ENCODE peak calls at places on chromosome 18, in nine cellular contexts. One of them, this sample, is unnamed.

GRCh38 chr18:34821669-34822210 is 111.6 kb downstream of the DTNA start:
- DNase-seq in HepG2: peak
- DNase-seq in brain microvascular endothelial cell: no peak
- DNase-seq in adrenal gland: no peak
- DNase-seq in Peyer's patch: no peak
- DNase-seq in cardiac muscle cell: no peak
- DNase-seq in breast epithelium: no peak
- DNase-seq in heart left ventricle: no peak
- DNase-seq in choroid plexus epithelial cell: peak
- DNase-seq in this sample: no peak

GRCh38 chr18:59646946-59647307 is 50.3 kb downstream of the CCBE1 start:
- DNase-seq in Peyer's patch: no peak
- DNase-seq in cardiac muscle cell: no peak
- DNase-seq in HepG2: no peak
- DNase-seq in heart left ventricle: no peak
- DNase-seq in brain microvascular endothelial cell: no peak
- DNase-seq in adrenal gland: no peak
- DNase-seq in choroid plexus epithelial cell: no peak
- DNase-seq in breast epithelium: no peak
- DNase-seq in this sample: no peak

GRCh38 chr18:44899832-44900231 is 219.1 kb downstream of the SETBP1 start:
- DNase-seq in heart left ventricle: no peak
- DNase-seq in HepG2: no peak
- DNase-seq in breast epithelium: no peak
- DNase-seq in choroid plexus epithelial cell: no peak
- DNase-seq in cardiac muscle cell: no peak
- DNase-seq in adrenal gland: no peak
- DNase-seq in brain microvascular endothelial cell: no peak
- DNase-seq in Peyer's patch: no peak
- DNase-seq in this sample: no peak

GRCh38 chr18:46253498-46253897 is 149.3 kb downstream of the HAUS1 start:
- DNase-seq in heart left ventricle: no peak
- DNase-seq in Peyer's patch: no peak
- DNase-seq in choroid plexus epithelial cell: peak
- DNase-seq in adrenal gland: no peak
- DNase-seq in brain microvascular endothelial cell: peak
- DNase-seq in cardiac muscle cell: peak
- DNase-seq in breast epithelium: no peak
- DNase-seq in HepG2: no peak
- DNase-seq in this sample: no peak

GRCh38 chr18:54215069-54215468 is 9.4 kb downstream of the MBD2 start:
- DNase-seq in choroid plexus epithelial cell: peak
- DNase-seq in cardiac muscle cell: peak
- DNase-seq in breast epithelium: no peak
- DNase-seq in Peyer's patch: no peak
- DNase-seq in HepG2: no peak
- DNase-seq in heart left ventricle: no peak
- DNase-seq in brain microvascular endothelial cell: peak
- DNase-seq in adrenal gland: no peak
- DNase-seq in this sample: no peak

GRCh38 chr18:68854786-68855391 is 57.0 kb downstream of the CCDC102B start:
- DNase-seq in adrenal gland: no peak
- DNase-seq in HepG2: no peak
- DNase-seq in Peyer's patch: no peak
- DNase-seq in heart left ventricle: no peak
- DNase-seq in breast epithelium: no peak
- DNase-seq in cardiac muscle cell: no peak
- DNase-seq in choroid plexus epithelial cell: no peak
- DNase-seq in brain microvascular endothelial cell: no peak
- DNase-seq in this sample: no peak

GRCh38 chr18:48826271-48826670 is 124.5 kb downstream of the SMAD7 start:
- DNase-seq in HepG2: no peak
- DNase-seq in brain microvascular endothelial cell: no peak
- DNase-seq in choroid plexus epithelial cell: no peak
- DNase-seq in adrenal gland: peak
- DNase-seq in heart left ventricle: peak
- DNase-seq in Peyer's patch: peak
- DNase-seq in cardiac muscle cell: no peak
- DNase-seq in breast epithelium: peak
- DNase-seq in this sample: no peak

GRCh38 chr18:59382388-59382787 is 23.3 kb upstream of the LMAN1 start:
- DNase-seq in Peyer's patch: no peak
- DNase-seq in cardiac muscle cell: no peak
- DNase-seq in breast epithelium: no peak
- DNase-seq in heart left ventricle: no peak
- DNase-seq in adrenal gland: no peak
- DNase-seq in choroid plexus epithelial cell: no peak
- DNase-seq in brain microvascular endothelial cell: no peak
- DNase-seq in HepG2: no peak
- DNase-seq in this sample: no peak

GRCh38 chr18:25053484-25053883 is 298.5 kb downstream of the ZNF521 start:
- DNase-seq in adrenal gland: no peak
- DNase-seq in heart left ventricle: no peak
- DNase-seq in Peyer's patch: no peak
- DNase-seq in choroid plexus epithelial cell: no peak
- DNase-seq in HepG2: no peak
- DNase-seq in breast epithelium: no peak
- DNase-seq in cardiac muscle cell: no peak
- DNase-seq in brain microvascular endothelial cell: no peak
- DNase-seq in this sample: no peak

GRCh38 chr18:48540329-48541025 is 1.6 kb downstream of the CTIF start:
- DNase-seq in choroid plexus epithelial cell: peak
- DNase-seq in adrenal gland: peak
- DNase-seq in heart left ventricle: peak
- DNase-seq in brain microvascular endothelial cell: peak
- DNase-seq in breast epithelium: peak
- DNase-seq in cardiac muscle cell: peak
- DNase-seq in HepG2: peak
- DNase-seq in Peyer's patch: peak
- DNase-seq in this sample: no peak

GRCh38 chr18:32714571-32715148 is 58.2 kb downstream of the KLHL14 start:
- DNase-seq in heart left ventricle: no peak
- DNase-seq in adrenal gland: peak
- DNase-seq in brain microvascular endothelial cell: peak
- DNase-seq in choroid plexus epithelial cell: peak
- DNase-seq in HepG2: peak
- DNase-seq in cardiac muscle cell: peak
- DNase-seq in breast epithelium: no peak
- DNase-seq in Peyer's patch: peak
- DNase-seq in this sample: peak

GRCh38 chr18:76379226-76380126 is 115.6 kb downstream of the ZNF516 start:
- DNase-seq in adrenal gland: peak
- DNase-seq in cardiac muscle cell: no peak
- DNase-seq in heart left ventricle: no peak
- DNase-seq in brain microvascular endothelial cell: no peak
- DNase-seq in HepG2: no peak
- DNase-seq in breast epithelium: peak
- DNase-seq in choroid plexus epithelial cell: no peak
- DNase-seq in Peyer's patch: peak
- DNase-seq in this sample: no peak

GRCh38 chr18:9731380-9731779 is 23.3 kb downstream of the RAB31 start:
- DNase-seq in choroid plexus epithelial cell: peak
- DNase-seq in brain microvascular endothelial cell: peak
- DNase-seq in Peyer's patch: peak
- DNase-seq in heart left ventricle: no peak
- DNase-seq in breast epithelium: no peak
- DNase-seq in HepG2: no peak
- DNase-seq in cardiac muscle cell: peak
- DNase-seq in adrenal gland: peak
- DNase-seq in this sample: no peak

GRCh38 chr18:23378470-23378764 is 74.7 kb upstream of the RIOK3 start:
- DNase-seq in heart left ventricle: no peak
- DNase-seq in cardiac muscle cell: no peak
- DNase-seq in brain microvascular endothelial cell: no peak
- DNase-seq in HepG2: no peak
- DNase-seq in breast epithelium: no peak
- DNase-seq in Peyer's patch: no peak
- DNase-seq in adrenal gland: no peak
- DNase-seq in choroid plexus epithelial cell: peak
- DNase-seq in this sample: no peak

GRCh38 chr18:42706618-42707017 is 408.9 kb downstream of the RIT2 start:
- DNase-seq in brain microvascular endothelial cell: peak
- DNase-seq in HepG2: no peak
- DNase-seq in heart left ventricle: no peak
- DNase-seq in breast epithelium: peak
- DNase-seq in adrenal gland: peak
- DNase-seq in Peyer's patch: no peak
- DNase-seq in choroid plexus epithelial cell: peak
- DNase-seq in cardiac muscle cell: peak
- DNase-seq in this sample: no peak

GRCh38 chr18:42157878-42158277 is 202.8 kb downstream of the PIK3C3 start:
- DNase-seq in choroid plexus epithelial cell: no peak
- DNase-seq in Peyer's patch: no peak
- DNase-seq in HepG2: no peak
- DNase-seq in brain microvascular endothelial cell: no peak
- DNase-seq in breast epithelium: no peak
- DNase-seq in cardiac muscle cell: no peak
- DNase-seq in adrenal gland: no peak
- DNase-seq in heart left ventricle: no peak
- DNase-seq in this sample: no peak

GRCh38 chr18:40431071-40431998 is 1523.7 kb upstream of the PIK3C3 start:
- DNase-seq in breast epithelium: no peak
- DNase-seq in Peyer's patch: no peak
- DNase-seq in choroid plexus epithelial cell: peak
- DNase-seq in brain microvascular endothelial cell: no peak
- DNase-seq in HepG2: no peak
- DNase-seq in adrenal gland: no peak
- DNase-seq in cardiac muscle cell: no peak
- DNase-seq in heart left ventricle: no peak
- DNase-seq in this sample: peak

GRCh38 chr18:13452851-13453524 is 234.4 kb downstream of the LDLRAD4 start:
- DNase-seq in HepG2: no peak
- DNase-seq in choroid plexus epithelial cell: peak
- DNase-seq in cardiac muscle cell: no peak
- DNase-seq in Peyer's patch: no peak
- DNase-seq in brain microvascular endothelial cell: no peak
- DNase-seq in heart left ventricle: no peak
- DNase-seq in adrenal gland: peak
- DNase-seq in breast epithelium: peak
- DNase-seq in this sample: no peak

GRCh38 chr18:3094355-3094684 is 81.4 kb upstream of the LPIN2 start:
- DNase-seq in brain microvascular endothelial cell: no peak
- DNase-seq in Peyer's patch: no peak
- DNase-seq in cardiac muscle cell: no peak
- DNase-seq in adrenal gland: no peak
- DNase-seq in heart left ventricle: no peak
- DNase-seq in breast epithelium: no peak
- DNase-seq in HepG2: no peak
- DNase-seq in choroid plexus epithelial cell: no peak
- DNase-seq in this sample: no peak

GRCh38 chr18:60020107-60020925 is 120.5 kb downstream of the PMAIP1 start:
- DNase-seq in brain microvascular endothelial cell: peak
- DNase-seq in Peyer's patch: no peak
- DNase-seq in HepG2: no peak
- DNase-seq in cardiac muscle cell: no peak
- DNase-seq in adrenal gland: no peak
- DNase-seq in breast epithelium: no peak
- DNase-seq in choroid plexus epithelial cell: peak
- DNase-seq in heart left ventricle: no peak
- DNase-seq in this sample: peak

DNA sequence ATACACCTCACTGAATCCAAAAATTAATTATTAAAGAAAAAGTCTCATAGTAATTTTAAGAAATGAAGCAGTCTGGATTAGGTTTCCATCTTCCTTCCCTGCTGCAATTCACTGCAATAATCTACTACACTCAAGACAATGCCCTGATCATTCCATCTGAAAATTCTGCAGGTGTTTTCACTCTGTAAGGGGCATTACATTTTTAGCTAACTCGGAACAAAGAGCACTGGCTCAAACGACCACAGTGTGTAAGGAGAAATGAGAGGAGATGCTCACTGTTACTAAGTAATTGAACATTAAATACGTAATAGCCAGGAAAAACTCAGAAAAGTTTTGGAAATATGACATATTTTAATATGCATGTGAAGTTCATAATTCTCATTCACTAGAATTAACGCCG is 1.3 kb downstream of the B4GALT6 start:
- DNase-seq in brain microvascular endothelial cell: no peak
- DNase-seq in adrenal gland: no peak
- DNase-seq in HepG2: no peak
- DNase-seq in Peyer's patch: no peak
- DNase-seq in cardiac muscle cell: no peak
- DNase-seq in heart left ventricle: no peak
- DNase-seq in breast epithelium: no peak
- DNase-seq in choroid plexus epithelial cell: no peak
- DNase-seq in this sample: no peak
- H3K4me3 ChIP-seq in brain microvascular endothelial cell: no peak
- H3K4me3 ChIP-seq in adrenal gland: no peak
- H3K4me3 ChIP-seq in HepG2: no peak
- H3K4me3 ChIP-seq in Peyer's patch: no peak
- H3K4me3 ChIP-seq in cardiac muscle cell: peak
- H3K4me3 ChIP-seq in heart left ventricle: no peak
- H3K4me3 ChIP-seq in breast epithelium: no peak
- H3K4me3 ChIP-seq in choroid plexus epithelial cell: no peak
- H3K4me3 ChIP-seq in this sample: peak

GRCh38 chr18:36419913-36420531 is 122.5 kb downstream of the FHOD3 start:
- DNase-seq in cardiac muscle cell: no peak
- DNase-seq in HepG2: peak
- DNase-seq in choroid plexus epithelial cell: no peak
- DNase-seq in brain microvascular endothelial cell: no peak
- DNase-seq in breast epithelium: no peak
- DNase-seq in adrenal gland: no peak
- DNase-seq in heart left ventricle: no peak
- DNase-seq in Peyer's patch: no peak
- DNase-seq in this sample: no peak
- TF ChIP-seq CTCF in cardiac muscle cell: no peak
- TF ChIP-seq CTCF in HepG2: no peak
- TF ChIP-seq CTCF in choroid plexus epithelial cell: peak
- TF ChIP-seq CTCF in brain microvascular endothelial cell: peak
- TF ChIP-seq CTCF in breast epithelium: no peak
- TF ChIP-seq CTCF in adrenal gland: no peak
- TF ChIP-seq CTCF in heart left ventricle: no peak
- TF ChIP-seq CTCF in Peyer's patch: peak
- TF ChIP-seq CTCF in this sample: peak

GRCh38 chr18:69995774-69996173 is 48.1 kb upstream of the CD226 start:
- DNase-seq in breast epithelium: no peak
- DNase-seq in HepG2: no peak
- DNase-seq in brain microvascular endothelial cell: no peak
- DNase-seq in Peyer's patch: no peak
- DNase-seq in heart left ventricle: no peak
- DNase-seq in cardiac muscle cell: no peak
- DNase-seq in adrenal gland: no peak
- DNase-seq in choroid plexus epithelial cell: no peak
- DNase-seq in this sample: no peak
- H3K4me3 ChIP-seq in breast epithelium: no peak
- H3K4me3 ChIP-seq in HepG2: no peak
- H3K4me3 ChIP-seq in brain microvascular endothelial cell: no peak
- H3K4me3 ChIP-seq in Peyer's patch: no peak
- H3K4me3 ChIP-seq in heart left ventricle: no peak
- H3K4me3 ChIP-seq in cardiac muscle cell: no peak
- H3K4me3 ChIP-seq in adrenal gland: no peak
- H3K4me3 ChIP-seq in choroid plexus epithelial cell: no peak
- H3K4me3 ChIP-seq in this sample: no peak

DNA sequence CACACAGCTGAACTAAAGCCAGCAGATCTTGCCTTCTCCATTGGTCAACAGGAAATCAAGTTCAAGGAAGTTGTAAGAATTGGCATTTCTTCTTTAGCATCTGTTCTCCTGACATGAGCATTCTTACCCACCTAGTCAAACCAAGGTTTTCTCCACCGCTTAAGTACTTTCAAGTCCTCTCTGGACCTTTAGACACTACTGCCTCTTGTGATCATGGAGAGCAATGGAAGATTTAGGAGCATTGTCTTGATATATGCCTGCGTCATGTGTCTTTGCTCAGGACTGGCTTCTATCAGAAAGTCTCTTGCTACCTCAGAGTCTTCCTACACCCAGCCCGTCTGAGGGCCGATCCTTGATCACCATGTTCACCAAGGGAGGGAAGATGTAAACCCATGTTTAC is 262.2 kb downstream of the PHLPP1 start:
- DNase-seq in HepG2: no peak
- DNase-seq in Peyer's patch: no peak
- DNase-seq in heart left ventricle: no peak
- DNase-seq in breast epithelium: no peak
- DNase-seq in adrenal gland: no peak
- DNase-seq in cardiac muscle cell: no peak
- DNase-seq in brain microvascular endothelial cell: no peak
- DNase-seq in choroid plexus epithelial cell: peak
- DNase-seq in this sample: no peak
- TF ChIP-seq CTCF in HepG2: no peak
- TF ChIP-seq CTCF in Peyer's patch: no peak
- TF ChIP-seq CTCF in heart left ventricle: no peak
- TF ChIP-seq CTCF in breast epithelium: no peak
- TF ChIP-seq CTCF in adrenal gland: no peak
- TF ChIP-seq CTCF in cardiac muscle cell: no peak
- TF ChIP-seq CTCF in brain microvascular endothelial cell: no peak
- TF ChIP-seq CTCF in choroid plexus epithelial cell: no peak
- TF ChIP-seq CTCF in this sample: no peak